ENCODE peak calls at places on chromosomes 7 and 10, in nine cellular contexts. X is hepatocyte, G is testis, M is lower lobe of right lung, J is Peyer's patch, W is H9, D is colonic mucosa, A is ascending aorta, E is uterus. Z is an unnamed sample.

GRCh38 chr10:114821915-114822770 is 563 bp downstream of the FHIP2A start:
- DNase-seq in X (peak; percentile 32), G (peak; percentile 53), M (peak; percentile 45), J (peak; percentile 56), W (peak; percentile 41), D (peak; percentile 47), A (no peak), E (peak; percentile 36), Z (peak; percentile 24)

GRCh38 chr7:121753965-121754364 is 119.0 kb upstream of the PTPRZ1 start:
- DNase-seq in X (no peak), G (no peak), M (no peak), J (no peak), W (no peak), D (no peak), A (no peak), E (no peak), Z (peak; percentile 16)

GRCh38 chr10:54469587-54470323 is 331.3 kb downstream of the PCDH15 start:
- DNase-seq in X (peak; percentile 11), G (no peak), M (no peak), J (no peak), W (no peak), D (no peak), A (no peak), E (no peak), Z (no peak)

GRCh38 chr7:12741951-12742575 is 54.6 kb downstream of the ARL4A start:
- DNase-seq in X (no peak), G (no peak), M (no peak), J (no peak), W (no peak), D (no peak), A (no peak), E (no peak), Z (no peak)

GRCh38 chr7:73970801-73971229 is 57.2 kb upstream of the ELN start:
- DNase-seq in X (no peak), G (no peak), M (peak; percentile 35), J (peak; percentile 36), W (no peak), D (peak; percentile 14), A (no peak), E (no peak), Z (no peak)

GRCh38 chr7:4681218-4681851 is 760 bp upstream of the FOXK1 start:
- DNase-seq in X (no peak), G (no peak), M (no peak), J (no peak), W (no peak), D (no peak), A (no peak), E (no peak), Z (no peak)

GRCh38 chr10:67925449-67926005 is 41.1 kb downstream of the SIRT1 start:
- DNase-seq in X (no peak), G (no peak), M (no peak), J (no peak), W (no peak), D (no peak), A (no peak), E (no peak), Z (no peak)

GRCh38 chr10:79384773-79385391 is 37.6 kb downstream of the PPIF start:
- DNase-seq in X (no peak), G (no peak), M (no peak), J (peak; percentile 17), W (peak; percentile 15), D (peak; percentile 12), A (peak; percentile 5), E (no peak), Z (peak; percentile 3)

GRCh38 chr7:112665709-112666108 is 124.5 kb downstream of the TMEM168 start:
- DNase-seq in X (peak; percentile 43), G (peak; percentile 23), M (no peak), J (peak; percentile 59), W (peak; percentile 56), D (peak; percentile 38), A (no peak), E (no peak), Z (no peak)

GRCh38 chr7:43593010-43593409 is 10.1 kb downstream of the STK17A start:
- DNase-seq in X (no peak), G (no peak), M (no peak), J (no peak), W (no peak), D (no peak), A (no peak), E (no peak), Z (no peak)

GRCh38 chr7:36763084-36763807 is 39.0 kb upstream of the AOAH start:
- DNase-seq in X (no peak), G (no peak), M (no peak), J (no peak), W (no peak), D (no peak), A (no peak), E (no peak), Z (no peak)

GRCh38 chr10:73589538-73590126 is 1.5 kb downstream of the USP54 start:
- DNase-seq in X (peak; percentile 49), G (peak; percentile 48), M (no peak), J (no peak), W (no peak), D (no peak), A (no peak), E (no peak), Z (no peak)

GRCh38 chr10:118694848-118695247 is 59.9 kb downstream of the CACUL1 start:
- DNase-seq in X (no peak), G (no peak), M (no peak), J (no peak), W (no peak), D (no peak), A (no peak), E (no peak), Z (no peak)

GRCh38 chr10:97185326-97186058 is at the start of gene SLIT1:
- DNase-seq in X (peak; percentile 42), G (no peak), M (no peak), J (no peak), W (peak; percentile 53), D (no peak), A (no peak), E (no peak), Z (no peak)

GRCh38 chr7:1028775-1029636 is 15.3 kb upstream of the GPR146 start:
- DNase-seq in X (peak; percentile 96), G (peak; percentile 94), M (peak; percentile 84), J (peak; percentile 91), W (peak; percentile 67), D (peak; percentile 89), A (peak; percentile 82), E (peak; percentile 87), Z (peak; percentile 84)

GRCh38 chr7:138975343-138976104 is 5.7 kb downstream of the KIAA1549 start:
- DNase-seq in X (no peak), G (no peak), M (no peak), J (no peak), W (no peak), D (no peak), A (no peak), E (no peak), Z (no peak)

GRCh38 chr7:47253650-47254080 is 328.2 kb downstream of the TNS3 start:
- DNase-seq in X (peak; percentile 76), G (peak; percentile 49), M (no peak), J (peak; percentile 60), W (peak; percentile 51), D (peak; percentile 32), A (no peak), E (peak; percentile 64), Z (no peak)

GRCh38 chr7:102044984-102045673 is 227.7 kb downstream of the CUX1 start:
- DNase-seq in X (peak; percentile 67), G (peak; percentile 32), M (peak; percentile 66), J (no peak), W (no peak), D (no peak), A (no peak), E (peak; percentile 65), Z (no peak)

DNA sequence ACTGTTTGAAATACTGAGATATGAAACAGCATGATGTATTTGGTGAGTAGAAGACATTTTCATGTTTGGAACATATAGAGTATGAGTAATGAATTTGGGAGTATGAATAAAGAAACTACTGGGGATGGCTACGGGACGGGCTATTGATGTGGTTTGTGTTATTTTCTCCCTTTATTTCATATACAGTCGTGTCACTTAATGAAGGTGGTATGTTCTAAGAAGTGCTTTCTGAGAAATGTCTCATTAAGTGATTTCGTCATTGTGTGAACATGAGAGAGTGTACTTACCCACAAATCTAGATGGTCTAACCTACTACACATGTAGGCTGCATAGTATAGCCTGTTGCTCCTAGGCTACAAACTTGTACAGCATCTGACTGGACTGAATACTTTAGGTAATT is 106.3 kb downstream of the CCNY start:
- DNase-seq in X (no peak), G (no peak), M (no peak), J (no peak), W (no peak), D (no peak), A (no peak), E (no peak), Z (no peak)
- H3K9me3 ChIP-seq in X (no peaks in the 10 kb centered on the region), G (no peaks in the 10 kb centered on the region), M (peaks cover 43% of the 10 kb centered on the region), J (peaks cover 13% of the 10 kb centered on the region), W (no peaks in the 10 kb centered on the region), D (no peaks in the 10 kb centered on the region), A (peaks cover 43% of the 10 kb centered on the region), E (no peaks in the 10 kb centered on the region), Z (no peaks in the 10 kb centered on the region)

GRCh38 chr7:42475082-42475481 is 238.1 kb upstream of the GLI3 start:
- DNase-seq in X (no peak), G (no peak), M (no peak), J (no peak), W (no peak), D (no peak), A (no peak), E (no peak), Z (no peak)

GRCh38 chr7:42479452-42480303 is 242.7 kb upstream of the GLI3 start:
- DNase-seq in X (no peak), G (no peak), M (no peak), J (no peak), W (no peak), D (no peak), A (no peak), E (no peak), Z (peak; percentile 44)

GRCh38 chr7:42478717-42479116 is 241.7 kb upstream of the GLI3 start:
- DNase-seq in X (no peak), G (no peak), M (no peak), J (no peak), W (no peak), D (no peak), A (no peak), E (no peak), Z (no peak)

GRCh38 chr7:42480304-42480665 is 243.3 kb upstream of the GLI3 start:
- DNase-seq in X (peak; percentile 26), G (no peak), M (no peak), J (no peak), W (no peak), D (no peak), A (no peak), E (no peak), Z (no peak)

GRCh38 chr7:42476255-42476654 is 239.2 kb upstream of the GLI3 start:
- DNase-seq in X (no peak), G (no peak), M (no peak), J (no peak), W (no peak), D (no peak), A (no peak), E (no peak), Z (no peak)
- H3K27me3 ChIP-seq in X (no peaks in the 10 kb centered on the region), G (no peaks in the 10 kb centered on the region), M (no peaks in the 10 kb centered on the region), J (no peaks in the 10 kb centered on the region), W (no peaks in the 10 kb centered on the region), D (no peaks in the 10 kb centered on the region), A (no peaks in the 10 kb centered on the region), E (no peaks in the 10 kb centered on the region), Z (no peaks in the 10 kb centered on the region)

GRCh38 chr10:31832261-31832660 is 96.4 kb downstream of the ARHGAP12 start:
- DNase-seq in X (no peak), G (no peak), M (no peak), J (no peak), W (no peak), D (no peak), A (no peak), E (no peak), Z (no peak)
- TF ChIP-seq CTCF in X (no peak), G (no peak), M (no peak), J (no peak), W (no peak), D (no peak), A (no peak), E (no peak), Z (no peak)

GRCh38 chr7:64037095-64037494 is 8.1 kb upstream of the ZNF727 start:
- DNase-seq in X (no peak), G (peak; percentile 87), M (no peak), J (no peak), W (no peak), D (no peak), A (no peak), E (no peak), Z (no peak)
- H3K9me3 ChIP-seq in X (no peaks in the 10 kb centered on the region), G (no peaks in the 10 kb centered on the region), M (peaks cover 31% of the 10 kb centered on the region), J (peaks cover 36% of the 10 kb centered on the region), W (peaks cover 82% of the 10 kb centered on the region), D (peaks cover 3% of the 10 kb centered on the region), A (peaks cover 36% of the 10 kb centered on the region), E (no peaks in the 10 kb centered on the region), Z (no peaks in the 10 kb centered on the region)

Z was measured in prostate gland.